ENCODE peak calls at places on chromosomes 11 and 22, in nine cellular contexts. One of them, this sample, is unnamed.

GRCh38 chr11:118614511-118614910 is 7.1 kb downstream of the PHLDB1 start:
- DNase-seq in stimulated activated naive CD4-positive, alpha-beta T cell: no peak
- DNase-seq in A172: no peak
- DNase-seq in transverse colon: no peak
- DNase-seq in fibroblast of the conjunctiva: no peak
- DNase-seq in psoas muscle: peak
- DNase-seq in stimulated activated naive B cell treated with anti-CD40 and anti-IgM and Interleukin-4, amounts not matched to agents 10 μg/mL and 1 μg/mL and 100 μg/mL, for 72 hours: no peak
- DNase-seq in GM18507: no peak
- DNase-seq in kidney: peak
- DNase-seq in this sample: no peak

GRCh38 chr22:35230839-35231584 is 26.3 kb upstream of the HMGXB4 start:
- DNase-seq in stimulated activated naive B cell treated with anti-CD40 and anti-IgM and Interleukin-4, amounts not matched to agents 10 μg/mL and 1 μg/mL and 100 μg/mL, for 72 hours: no peak
- DNase-seq in fibroblast of the conjunctiva: no peak
- DNase-seq in stimulated activated naive CD4-positive, alpha-beta T cell: no peak
- DNase-seq in transverse colon: peak
- DNase-seq in kidney: no peak
- DNase-seq in GM18507: no peak
- DNase-seq in A172: peak
- DNase-seq in psoas muscle: no peak
- DNase-seq in this sample: no peak

GRCh38 chr11:971731-972365 is 46.2 kb downstream of the AP2A2 start:
- DNase-seq in stimulated activated naive CD4-positive, alpha-beta T cell: no peak
- DNase-seq in fibroblast of the conjunctiva: no peak
- DNase-seq in transverse colon: no peak
- DNase-seq in psoas muscle: no peak
- DNase-seq in kidney: no peak
- DNase-seq in GM18507: no peak
- DNase-seq in stimulated activated naive B cell treated with anti-CD40 and anti-IgM and Interleukin-4, amounts not matched to agents 10 μg/mL and 1 μg/mL and 100 μg/mL, for 72 hours: no peak
- DNase-seq in A172: no peak
- DNase-seq in this sample: no peak

GRCh38 chr22:50620861-50621490 is 7.0 kb downstream of the ARSA start:
- DNase-seq in GM18507: no peak
- DNase-seq in stimulated activated naive B cell treated with anti-CD40 and anti-IgM and Interleukin-4, amounts not matched to agents 10 μg/mL and 1 μg/mL and 100 μg/mL, for 72 hours: peak
- DNase-seq in psoas muscle: peak
- DNase-seq in transverse colon: peak
- DNase-seq in fibroblast of the conjunctiva: no peak
- DNase-seq in kidney: peak
- DNase-seq in stimulated activated naive CD4-positive, alpha-beta T cell: peak
- DNase-seq in A172: no peak
- DNase-seq in this sample: no peak

GRCh38 chr22:23675502-23676415 is 15.1 kb upstream of the RGL4 start:
- DNase-seq in kidney: peak
- DNase-seq in A172: peak
- DNase-seq in GM18507: peak
- DNase-seq in psoas muscle: peak
- DNase-seq in stimulated activated naive B cell treated with anti-CD40 and anti-IgM and Interleukin-4, amounts not matched to agents 10 μg/mL and 1 μg/mL and 100 μg/mL, for 72 hours: no peak
- DNase-seq in stimulated activated naive CD4-positive, alpha-beta T cell: no peak
- DNase-seq in fibroblast of the conjunctiva: no peak
- DNase-seq in transverse colon: peak
- DNase-seq in this sample: no peak

GRCh38 chr11:96426356-96427103 is 36.7 kb downstream of the JRKL start:
- DNase-seq in A172: peak
- DNase-seq in fibroblast of the conjunctiva: peak
- DNase-seq in GM18507: peak
- DNase-seq in psoas muscle: no peak
- DNase-seq in stimulated activated naive CD4-positive, alpha-beta T cell: peak
- DNase-seq in stimulated activated naive B cell treated with anti-CD40 and anti-IgM and Interleukin-4, amounts not matched to agents 10 μg/mL and 1 μg/mL and 100 μg/mL, for 72 hours: no peak
- DNase-seq in kidney: no peak
- DNase-seq in transverse colon: no peak
- DNase-seq in this sample: peak

GRCh38 chr11:69180726-69181125 is 25.0 kb downstream of the SMIM38 start:
- DNase-seq in transverse colon: no peak
- DNase-seq in psoas muscle: no peak
- DNase-seq in fibroblast of the conjunctiva: no peak
- DNase-seq in stimulated activated naive CD4-positive, alpha-beta T cell: no peak
- DNase-seq in GM18507: no peak
- DNase-seq in A172: no peak
- DNase-seq in stimulated activated naive B cell treated with anti-CD40 and anti-IgM and Interleukin-4, amounts not matched to agents 10 μg/mL and 1 μg/mL and 100 μg/mL, for 72 hours: no peak
- DNase-seq in kidney: no peak
- DNase-seq in this sample: no peak

GRCh38 chr22:50286275-50286674 is 16.1 kb upstream of the MAPK11 start:
- DNase-seq in stimulated activated naive B cell treated with anti-CD40 and anti-IgM and Interleukin-4, amounts not matched to agents 10 μg/mL and 1 μg/mL and 100 μg/mL, for 72 hours: no peak
- DNase-seq in transverse colon: no peak
- DNase-seq in kidney: no peak
- DNase-seq in psoas muscle: no peak
- DNase-seq in fibroblast of the conjunctiva: no peak
- DNase-seq in GM18507: no peak
- DNase-seq in stimulated activated naive CD4-positive, alpha-beta T cell: no peak
- DNase-seq in A172: no peak
- DNase-seq in this sample: no peak

GRCh38 chr11:64352099-64353005 is 6.6 kb upstream of the RPS6KA4 start:
- DNase-seq in transverse colon: no peak
- DNase-seq in kidney: no peak
- DNase-seq in stimulated activated naive B cell treated with anti-CD40 and anti-IgM and Interleukin-4, amounts not matched to agents 10 μg/mL and 1 μg/mL and 100 μg/mL, for 72 hours: no peak
- DNase-seq in psoas muscle: peak
- DNase-seq in A172: no peak
- DNase-seq in stimulated activated naive CD4-positive, alpha-beta T cell: no peak
- DNase-seq in fibroblast of the conjunctiva: no peak
- DNase-seq in GM18507: no peak
- DNase-seq in this sample: no peak

GRCh38 chr22:44068422-44069191 is 44.5 kb downstream of the PARVB start:
- DNase-seq in GM18507: no peak
- DNase-seq in fibroblast of the conjunctiva: no peak
- DNase-seq in transverse colon: peak
- DNase-seq in A172: no peak
- DNase-seq in psoas muscle: no peak
- DNase-seq in stimulated activated naive B cell treated with anti-CD40 and anti-IgM and Interleukin-4, amounts not matched to agents 10 μg/mL and 1 μg/mL and 100 μg/mL, for 72 hours: peak
- DNase-seq in kidney: no peak
- DNase-seq in stimulated activated naive CD4-positive, alpha-beta T cell: no peak
- DNase-seq in this sample: no peak

GRCh38 chr11:10931761-10932700 is 74.2 kb upstream of the ZBED5 start:
- DNase-seq in A172: no peak
- DNase-seq in transverse colon: peak
- DNase-seq in kidney: peak
- DNase-seq in fibroblast of the conjunctiva: no peak
- DNase-seq in GM18507: no peak
- DNase-seq in stimulated activated naive CD4-positive, alpha-beta T cell: peak
- DNase-seq in stimulated activated naive B cell treated with anti-CD40 and anti-IgM and Interleukin-4, amounts not matched to agents 10 μg/mL and 1 μg/mL and 100 μg/mL, for 72 hours: no peak
- DNase-seq in psoas muscle: peak
- DNase-seq in this sample: no peak

GRCh38 chr11:93131709-93132108 is 66.1 kb downstream of the SLC36A4 start:
- DNase-seq in kidney: no peak
- DNase-seq in psoas muscle: no peak
- DNase-seq in stimulated activated naive B cell treated with anti-CD40 and anti-IgM and Interleukin-4, amounts not matched to agents 10 μg/mL and 1 μg/mL and 100 μg/mL, for 72 hours: no peak
- DNase-seq in fibroblast of the conjunctiva: no peak
- DNase-seq in transverse colon: no peak
- DNase-seq in A172: no peak
- DNase-seq in GM18507: no peak
- DNase-seq in stimulated activated naive CD4-positive, alpha-beta T cell: no peak
- DNase-seq in this sample: no peak

GRCh38 chr22:24426859-24427499 is 420 bp upstream of the ADORA2A start:
- DNase-seq in transverse colon: no peak
- DNase-seq in psoas muscle: peak
- DNase-seq in GM18507: no peak
- DNase-seq in kidney: peak
- DNase-seq in stimulated activated naive CD4-positive, alpha-beta T cell: peak
- DNase-seq in A172: no peak
- DNase-seq in stimulated activated naive B cell treated with anti-CD40 and anti-IgM and Interleukin-4, amounts not matched to agents 10 μg/mL and 1 μg/mL and 100 μg/mL, for 72 hours: no peak
- DNase-seq in fibroblast of the conjunctiva: no peak
- DNase-seq in this sample: no peak

GRCh38 chr11:3341298-3341697 is 37.6 kb downstream of the ZNF195 start:
- DNase-seq in transverse colon: peak
- DNase-seq in psoas muscle: peak
- DNase-seq in kidney: no peak
- DNase-seq in fibroblast of the conjunctiva: no peak
- DNase-seq in A172: no peak
- DNase-seq in GM18507: peak
- DNase-seq in stimulated activated naive CD4-positive, alpha-beta T cell: peak
- DNase-seq in stimulated activated naive B cell treated with anti-CD40 and anti-IgM and Interleukin-4, amounts not matched to agents 10 μg/mL and 1 μg/mL and 100 μg/mL, for 72 hours: no peak
- DNase-seq in this sample: peak

GRCh38 chr11:6693342-6694228 is 10.4 kb upstream of the MRPL17 start:
- DNase-seq in fibroblast of the conjunctiva: peak
- DNase-seq in A172: peak
- DNase-seq in kidney: no peak
- DNase-seq in GM18507: no peak
- DNase-seq in psoas muscle: no peak
- DNase-seq in transverse colon: no peak
- DNase-seq in stimulated activated naive B cell treated with anti-CD40 and anti-IgM and Interleukin-4, amounts not matched to agents 10 μg/mL and 1 μg/mL and 100 μg/mL, for 72 hours: no peak
- DNase-seq in stimulated activated naive CD4-positive, alpha-beta T cell: no peak
- DNase-seq in this sample: no peak

GRCh38 chr11:17770917-17771316 is 36.3 kb downstream of the KCNC1 start:
- DNase-seq in stimulated activated naive CD4-positive, alpha-beta T cell: no peak
- DNase-seq in fibroblast of the conjunctiva: no peak
- DNase-seq in stimulated activated naive B cell treated with anti-CD40 and anti-IgM and Interleukin-4, amounts not matched to agents 10 μg/mL and 1 μg/mL and 100 μg/mL, for 72 hours: no peak
- DNase-seq in transverse colon: no peak
- DNase-seq in kidney: no peak
- DNase-seq in A172: no peak
- DNase-seq in psoas muscle: no peak
- DNase-seq in GM18507: no peak
- DNase-seq in this sample: no peak

GRCh38 chr22:32558681-32559355 is 84.2 kb downstream of the FBXO7 start:
- DNase-seq in A172: peak
- DNase-seq in GM18507: no peak
- DNase-seq in stimulated activated naive CD4-positive, alpha-beta T cell: no peak
- DNase-seq in psoas muscle: peak
- DNase-seq in transverse colon: peak
- DNase-seq in kidney: peak
- DNase-seq in fibroblast of the conjunctiva: peak
- DNase-seq in stimulated activated naive B cell treated with anti-CD40 and anti-IgM and Interleukin-4, amounts not matched to agents 10 μg/mL and 1 μg/mL and 100 μg/mL, for 72 hours: no peak
- DNase-seq in this sample: no peak

GRCh38 chr11:126602993-126603392 is 247.5 kb downstream of the ST3GAL4 start:
- DNase-seq in A172: no peak
- DNase-seq in psoas muscle: no peak
- DNase-seq in kidney: no peak
- DNase-seq in stimulated activated naive B cell treated with anti-CD40 and anti-IgM and Interleukin-4, amounts not matched to agents 10 μg/mL and 1 μg/mL and 100 μg/mL, for 72 hours: no peak
- DNase-seq in transverse colon: no peak
- DNase-seq in fibroblast of the conjunctiva: no peak
- DNase-seq in GM18507: no peak
- DNase-seq in stimulated activated naive CD4-positive, alpha-beta T cell: no peak
- DNase-seq in this sample: no peak

GRCh38 chr11:8105133-8105532 is 24.1 kb downstream of the TUB start:
- DNase-seq in GM18507: no peak
- DNase-seq in transverse colon: no peak
- DNase-seq in A172: no peak
- DNase-seq in fibroblast of the conjunctiva: no peak
- DNase-seq in stimulated activated naive CD4-positive, alpha-beta T cell: no peak
- DNase-seq in psoas muscle: no peak
- DNase-seq in kidney: no peak
- DNase-seq in stimulated activated naive B cell treated with anti-CD40 and anti-IgM and Interleukin-4, amounts not matched to agents 10 μg/mL and 1 μg/mL and 100 μg/mL, for 72 hours: no peak
- DNase-seq in this sample: no peak

GRCh38 chr22:33597274-33597985 is 322.8 kb downstream of the LARGE1 start:
- DNase-seq in stimulated activated naive B cell treated with anti-CD40 and anti-IgM and Interleukin-4, amounts not matched to agents 10 μg/mL and 1 μg/mL and 100 μg/mL, for 72 hours: no peak
- DNase-seq in stimulated activated naive CD4-positive, alpha-beta T cell: no peak
- DNase-seq in transverse colon: no peak
- DNase-seq in kidney: no peak
- DNase-seq in A172: no peak
- DNase-seq in psoas muscle: no peak
- DNase-seq in fibroblast of the conjunctiva: no peak
- DNase-seq in GM18507: no peak
- DNase-seq in this sample: no peak

GRCh38 chr11:36469881-36470802 is 39.9 kb downstream of the TRAF6 start:
- DNase-seq in stimulated activated naive CD4-positive, alpha-beta T cell: no peak
- DNase-seq in transverse colon: no peak
- DNase-seq in psoas muscle: no peak
- DNase-seq in fibroblast of the conjunctiva: no peak
- DNase-seq in kidney: no peak
- DNase-seq in A172: no peak
- DNase-seq in stimulated activated naive B cell treated with anti-CD40 and anti-IgM and Interleukin-4, amounts not matched to agents 10 μg/mL and 1 μg/mL and 100 μg/mL, for 72 hours: no peak
- DNase-seq in GM18507: no peak
- DNase-seq in this sample: no peak

GRCh38 chr22:20764053-20764720 is 9.7 kb upstream of the SERPIND1 start:
- DNase-seq in A172: no peak
- DNase-seq in stimulated activated naive B cell treated with anti-CD40 and anti-IgM and Interleukin-4, amounts not matched to agents 10 μg/mL and 1 μg/mL and 100 μg/mL, for 72 hours: no peak
- DNase-seq in transverse colon: no peak
- DNase-seq in fibroblast of the conjunctiva: no peak
- DNase-seq in kidney: no peak
- DNase-seq in stimulated activated naive CD4-positive, alpha-beta T cell: no peak
- DNase-seq in GM18507: no peak
- DNase-seq in psoas muscle: no peak
- DNase-seq in this sample: no peak

This sample was measured in NCI-H1694 treated with DMSO at 0.1 percent for 48 hours.